ENCODE peak calls at places on chromosomes 5 and 9, in five cellular contexts. Q is A549, S is transverse colon, M is sigmoid colon, Y is tibial nerve. I is an unnamed sample.

GRCh38 chr5:74685979-74686631 is 1.1 kb downstream of the HEXB start:
- DNase-seq in M (no peak), S (no peak), Q (no peak), Y (peak), I (no peak)

GRCh38 chr9:116806075-116806474 is 119.0 kb downstream of the TRIM32 start:
- DNase-seq in S (no peak), Y (no peak), Q (peak), M (no peak), I (no peak)

GRCh38 chr9:76835571-76836283 is 70.2 kb downstream of the PRUNE2 start:
- DNase-seq in S (no peak), M (peak), Q (peak), Y (no peak), I (no peak)

GRCh38 chr9:133199648-133200321 is 9.3 kb downstream of the OBP2B start:
- DNase-seq in Q (no peak), M (no peak), Y (no peak), S (peak), I (no peak)

GRCh38 chr9:84111726-84112125 is 131.1 kb downstream of the RMI1 start:
- DNase-seq in Q (no peak), S (no peak), M (no peak), Y (no peak), I (no peak)

GRCh38 chr5:111243353-111243752 is 19.2 kb downstream of the CAMK4 start:
- DNase-seq in Y (no peak), Q (no peak), M (no peak), S (no peak), I (no peak)

GRCh38 chr9:34985311-34985899 is 4.1 kb upstream of the DNAJB5 start:
- DNase-seq in Y (peak), M (no peak), Q (peak), S (peak), I (peak)

GRCh38 chr5:58786904-58787303 is 204.0 kb downstream of the RAB3C start:
- DNase-seq in Y (no peak), M (no peak), Q (no peak), S (no peak), I (no peak)

GRCh38 chr5:113202904-113203716 is 226.5 kb downstream of the DCP2 start:
- DNase-seq in S (no peak), Q (peak), Y (no peak), M (peak), I (peak)

GRCh38 chr5:169980418-169981053 is at the start of gene INSYN2B:
- DNase-seq in S (peak), Y (peak), M (peak), Q (peak), I (peak)

GRCh38 chr9:97852001-97852398 is 1.0 kb upstream of the FOXE1 start:
- DNase-seq in M (no peak), Y (no peak), S (no peak), Q (no peak), I (no peak)

GRCh38 chr9:79763861-79764260 is 192.1 kb downstream of the TLE4 start:
- DNase-seq in Y (peak), Q (no peak), S (peak), M (peak), I (peak)

GRCh38 chr5:36571643-36572042 is 34.8 kb upstream of the SLC1A3 start:
- DNase-seq in S (no peak), Q (no peak), Y (no peak), M (no peak), I (no peak)

GRCh38 chr5:171336486-171337206 is 27.6 kb downstream of the TLX3 start:
- DNase-seq in M (no peak), S (peak), Y (peak), Q (peak), I (peak)

GRCh38 chr5:139755892-139756671 is 39.5 kb upstream of the PSD2 start:
- DNase-seq in Y (no peak), S (no peak), Q (no peak), M (no peak), I (peak)

GRCh38 chr5:103918668-103919367 is 356.2 kb upstream of the NUDT12 start:
- DNase-seq in Q (no peak), S (no peak), Y (no peak), M (no peak), I (no peak)

GRCh38 chr5:180439911-180440769 is 54.0 kb upstream of the CNOT6 start:
- DNase-seq in Q (no peak), M (no peak), Y (no peak), S (no peak), I (peak)

GRCh38 chr5:101431201-101431600 is 528.1 kb upstream of the ST8SIA4 start:
- DNase-seq in S (no peak), Y (no peak), M (no peak), Q (no peak), I (no peak)

GRCh38 chr9:133261753-133262120 is 13.3 kb downstream of the ABO start:
- DNase-seq in S (no peak), Y (no peak), Q (no peak), M (peak), I (no peak)

GRCh38 chr5:66494437-66494836 is 101.8 kb upstream of the MAST4 start:
- DNase-seq in Y (no peak), M (no peak), S (no peak), Q (no peak), I (no peak)

GRCh38 chr9:33877727-33878489 is 60.9 kb downstream of the UBE2R2 start:
- DNase-seq in Y (no peak), S (no peak), Q (no peak), M (no peak), I (no peak)

GRCh38 chr5:69308046-69308553 is 24.5 kb downstream of the CCDC125 start:
- DNase-seq in Y (no peak), M (no peak), Q (no peak), S (no peak), I (no peak)

GRCh38 chr5:134406390-134406789 is 5.3 kb downstream of the CDKN2AIPNL start:
- DNase-seq in M (no peak), Q (no peak), S (no peak), Y (no peak), I (no peak)

GRCh38 chr5:138083702-138084101 is at the start of gene WNT8A:
- DNase-seq in S (no peak), M (no peak), Q (no peak), Y (no peak), I (no peak)

GRCh38 chr5:108659531-108659930 is 88.2 kb upstream of the FER start:
- DNase-seq in S (no peak), Q (no peak), M (no peak), Y (no peak), I (no peak)

GRCh38 chr5:132426525-132427138 is 57.1 kb downstream of the SLC22A5 start:
- DNase-seq in M (peak), Q (peak), Y (peak), S (peak), I (peak)

GRCh38 chr5:154819546-154819945 is 30.9 kb downstream of the FAXDC2 start:
- DNase-seq in M (no peak), S (no peak), Q (no peak), Y (no peak), I (no peak)

GRCh38 chr5:159331099-159331973 is 1.0 kb upstream of the IL12B start:
- DNase-seq in Q (peak), S (peak), M (peak), Y (peak), I (peak)

GRCh38 chr5:79475174-79475466 is 38.8 kb downstream of the HOMER1 start:
- DNase-seq in Y (no peak), S (no peak), M (no peak), Q (no peak), I (no peak)

GRCh38 chr9:132383462-132383883 is 23.2 kb downstream of the TTF1 start:
- DNase-seq in M (no peak), Y (no peak), Q (no peak), S (peak), I (no peak)

GRCh38 chr9:74973714-74974113 is 21.0 kb upstream of the C9orf40 start:
- DNase-seq in Y (no peak), S (no peak), Q (no peak), M (no peak), I (no peak)

GRCh38 chr9:87795178-87795577 is 69.3 kb downstream of the CTSL start:
- DNase-seq in M (no peak), Q (no peak), Y (no peak), S (no peak), I (no peak)

GRCh38 chr5:135609981-135610380 is 31.2 kb upstream of the CXCL14 start:
- DNase-seq in M (no peak), Y (no peak), Q (no peak), S (no peak), I (no peak)

GRCh38 chr5:158431369-158432029 is 572.6 kb upstream of the CLINT1 start:
- DNase-seq in M (peak), S (no peak), Y (no peak), Q (no peak), I (no peak)

GRCh38 chr9:97906236-97906831 is 16.0 kb downstream of the TRMO start:
- DNase-seq in Q (no peak), Y (no peak), M (peak), S (no peak), I (no peak)

GRCh38 chr5:84086517-84086916 is 298.2 kb downstream of the EDIL3 start:
- DNase-seq in S (no peak), Y (no peak), Q (no peak), M (no peak), I (no peak)

GRCh38 chr5:57825026-57825683 is 342.5 kb upstream of the ACTBL2 start:
- DNase-seq in M (no peak), Q (peak), Y (no peak), S (no peak), I (no peak)

GRCh38 chr5:10563132-10563939 is 534 bp upstream of the ANKRD33B start:
- DNase-seq in Y (peak), Q (peak), S (peak), M (peak), I (no peak)

GRCh38 chr5:102971693-102972293 is 148.1 kb downstream of the GIN1 start:
- DNase-seq in Y (no peak), Q (peak), M (no peak), S (no peak), I (no peak)

GRCh38 chr9:114180701-114181582 is 25.6 kb downstream of the COL27A1 start:
- DNase-seq in Y (no peak), S (no peak), M (peak), Q (no peak), I (no peak)

DNA sequence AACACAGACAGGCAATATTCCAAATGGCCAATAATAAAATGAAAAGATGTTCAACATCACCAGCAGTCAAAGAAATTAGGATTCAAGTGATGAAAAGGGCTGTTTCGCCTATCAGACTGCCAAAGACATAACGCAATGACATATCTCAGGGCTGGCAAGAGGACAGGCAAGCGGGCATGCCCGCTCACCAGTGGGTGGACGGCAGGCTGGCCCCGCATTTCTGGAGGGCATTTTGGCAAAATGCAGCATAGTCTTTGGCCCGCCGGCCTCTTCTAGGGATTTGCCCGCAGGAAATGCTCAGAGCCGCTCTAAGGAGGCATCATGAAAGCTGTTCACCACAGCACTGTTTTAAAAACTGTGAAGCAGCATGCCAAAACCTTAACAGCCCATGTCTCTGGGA is 1.4 kb upstream of the PPP1R26 start:
- DNase-seq in Q (no peak), Y (no peak), S (no peak), M (no peak), I (no peak)
- H3K27ac ChIP-seq in Q (peak), Y (no peak), S (no peak), M (no peak), I (no peak)

DNA sequence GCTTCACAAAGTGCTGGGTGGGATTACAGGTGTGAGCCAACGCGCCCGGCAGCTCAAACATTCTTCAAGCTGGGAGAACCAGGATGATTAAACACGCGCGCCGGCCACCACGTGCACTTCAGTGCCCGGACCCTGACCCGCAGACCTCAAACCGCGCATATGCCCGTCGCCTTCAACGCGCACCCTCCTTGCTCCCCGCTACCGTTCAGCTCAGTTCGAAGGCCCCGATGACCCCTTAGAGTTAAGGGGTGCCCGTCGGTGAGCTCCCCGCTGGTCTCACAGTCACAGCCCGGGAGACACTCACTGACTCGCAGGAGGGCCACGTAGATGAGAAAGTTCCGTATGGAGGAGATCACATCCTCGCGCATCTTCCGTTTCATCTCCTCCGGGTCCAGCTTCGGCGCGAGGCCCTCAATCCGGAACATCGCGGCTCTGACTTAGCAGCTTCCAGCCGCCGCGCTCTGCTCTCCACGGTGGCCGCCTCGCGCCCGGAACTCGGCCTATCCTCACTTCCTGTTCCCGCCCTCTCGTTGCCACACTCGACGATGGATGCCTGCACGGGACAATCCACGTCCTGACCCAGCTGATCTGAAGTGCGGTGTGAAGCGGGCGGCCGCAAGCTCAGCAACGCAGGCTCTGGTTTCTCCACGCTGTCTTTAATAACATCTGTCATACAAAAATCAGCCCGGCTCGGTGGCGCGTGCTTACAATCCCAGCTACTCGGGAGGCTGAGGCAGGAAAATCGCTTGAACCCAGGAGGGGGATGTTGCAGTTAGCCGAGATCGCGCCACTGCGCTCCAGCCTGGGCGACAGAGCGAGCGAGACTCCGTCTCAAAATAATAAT is at the start of gene TOMM5:
- DNase-seq in Y (peak), Q (peak), S (peak), M (peak), I (peak)
- TF ChIP-seq EP300 in Y (peak), Q (no peak), S (no peak), M (no peak), I (no peak)

DNA sequence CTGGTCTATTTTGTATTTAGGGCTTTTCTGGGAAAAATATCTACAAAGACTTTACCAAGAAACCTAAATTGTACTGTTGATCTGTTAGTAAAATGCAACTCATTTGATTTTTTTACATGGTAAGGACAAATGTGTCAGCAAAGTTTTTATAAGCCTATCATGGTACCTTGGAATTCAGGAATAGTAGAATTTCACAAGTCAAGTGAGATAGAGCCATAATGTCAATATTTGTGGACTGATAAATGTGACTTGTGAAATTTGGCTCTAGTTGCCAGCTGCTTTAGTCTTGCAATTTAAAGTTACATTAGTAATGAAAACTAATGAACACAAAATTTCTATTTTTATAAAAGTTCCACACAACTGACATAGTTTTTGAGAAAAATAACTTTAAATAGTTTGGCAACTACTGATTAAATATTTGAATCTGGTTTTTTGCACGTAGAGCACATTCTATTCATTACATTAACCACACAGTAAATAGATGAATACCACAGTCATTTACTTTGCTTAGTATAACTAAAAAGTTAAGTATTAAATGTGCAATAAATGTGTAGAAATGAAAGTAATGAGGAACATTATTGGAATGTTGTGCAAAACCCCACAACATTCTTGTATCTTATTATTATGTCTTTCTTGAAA is 41.2 kb upstream of the RIOK2 start:
- DNase-seq in M (no peak), Y (no peak), Q (peak), S (no peak), I (no peak)
- H3K27ac ChIP-seq in M (no peak), Y (no peak), Q (no peak), S (no peak), I (no peak)

DNA sequence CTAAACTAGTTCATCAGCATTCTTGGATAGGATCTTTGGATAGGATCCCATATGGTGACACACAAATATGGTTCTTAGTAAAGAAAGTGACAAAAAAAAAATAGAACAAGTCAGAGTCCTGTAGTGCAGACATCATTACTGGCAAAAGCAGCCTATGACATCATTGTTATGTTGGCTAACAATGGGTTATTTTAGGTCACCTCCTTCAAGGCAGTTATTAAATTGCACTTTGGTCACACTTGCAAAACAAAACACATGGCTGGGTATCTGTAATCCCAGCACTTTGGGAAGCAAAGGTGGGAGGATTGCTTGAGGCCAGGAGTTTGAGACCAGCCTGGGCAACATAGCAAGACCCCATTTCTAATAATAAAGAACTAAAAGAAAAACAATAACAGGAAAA is 185.9 kb downstream of the KIAA0825 start:
- DNase-seq in Q (no peak), M (no peak), S (no peak), Y (peak), I (no peak)
- TF ChIP-seq EP300 in Q (no peak), M (no peak), S (no peak), Y (no peak), I (no peak)

GRCh38 chr9:37035472-37036236 is 1.6 kb upstream of the PAX5 start:
- DNase-seq in M (no peak), Q (no peak), Y (no peak), S (no peak), I (no peak)

GRCh38 chr9:37037137-37037743 is 3.2 kb upstream of the PAX5 start:
- DNase-seq in S (no peak), Q (no peak), M (no peak), Y (no peak), I (no peak)

GRCh38 chr9:37036237-37037136 is 2.4 kb upstream of the PAX5 start:
- DNase-seq in Y (peak), M (no peak), Q (no peak), S (peak), I (peak)

GRCh38 chr9:37039065-37039464 is 5.0 kb upstream of the PAX5 start:
- DNase-seq in Q (no peak), S (no peak), M (no peak), Y (no peak), I (no peak)

DNA sequence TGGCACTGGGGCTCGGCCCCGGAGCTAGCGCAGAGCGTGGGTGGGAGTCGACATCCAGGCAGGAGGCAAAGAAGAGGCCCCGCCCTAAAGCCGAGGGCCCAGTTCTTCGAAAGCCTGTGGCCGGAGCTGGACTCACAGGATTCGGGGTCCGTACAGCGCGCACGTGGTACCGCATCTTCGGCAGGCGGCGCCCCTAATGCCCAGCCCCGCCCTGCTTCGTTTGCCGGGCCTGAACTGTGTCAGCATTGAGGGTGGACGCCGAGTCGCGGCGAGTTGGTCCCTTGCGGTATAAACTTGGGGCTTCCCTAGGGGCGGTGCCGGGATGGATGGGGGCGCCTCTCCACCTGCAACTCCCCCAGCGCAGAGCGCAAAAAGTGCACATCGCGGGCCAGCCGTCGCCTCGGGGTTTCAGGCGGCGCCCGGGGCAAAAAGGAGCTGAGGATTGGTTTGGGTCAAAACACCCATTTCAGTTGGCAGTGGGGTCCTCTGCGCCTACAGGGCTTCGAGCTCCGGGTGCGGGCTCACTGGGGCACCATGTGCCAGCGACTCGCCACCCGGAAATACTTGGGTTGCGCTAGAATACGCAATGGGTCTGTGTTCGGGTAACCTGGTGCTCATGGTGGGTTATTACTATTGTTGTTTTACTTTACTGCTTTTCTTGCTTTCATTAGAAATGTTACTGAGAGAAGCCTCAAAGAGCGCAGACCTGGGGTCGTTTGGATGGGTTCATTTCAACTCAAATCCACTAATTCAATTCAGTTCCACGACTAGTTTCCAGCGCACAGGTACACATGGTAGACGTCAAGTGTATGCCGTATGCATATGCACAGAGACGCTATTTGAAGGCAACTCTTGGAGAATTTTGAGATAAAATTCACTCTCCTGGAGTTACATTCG is 3.9 kb upstream of the PAX5 start:
- DNase-seq in Q (no peak), M (no peak), S (peak), Y (no peak), I (no peak)
- H3K27ac ChIP-seq in Q (no peak), M (no peak), S (peak), Y (no peak), I (no peak)

I was measured in stomach.